ENCODE peak calls at places on chromosome 5, in nine cellular contexts. L, Z, Q, I, X, J, H, Y and B are unnamed samples.

GRCh38 chr5:40441733-40442132 is 238.0 kb upstream of the PTGER4 start:
- DNase-seq in Q (no peak), Z (no peak), I (no peak), X (peak; percentile 37), L (no peak), Y (no peak), J (no peak), H (no peak), B (no peak)

GRCh38 chr5:175247146-175247545 is 196.8 kb downstream of the DRD1 start:
- DNase-seq in X (no peak), I (no peak), J (no peak), Z (no peak), L (no peak), Q (no peak), Y (no peak), H (peak; percentile 4), B (no peak)

GRCh38 chr5:96973561-96974401 is 37.9 kb downstream of the LNPEP start:
- DNase-seq in Y (no peak), L (peak; percentile 18), I (no peak), Z (no peak), Q (no peak), H (no peak), J (no peak), X (no peak), B (no peak)

GRCh38 chr5:335740-336038 is 14.2 kb downstream of the AHRR start:
- DNase-seq in Y (no peak), Z (no peak), I (no peak), L (no peak), X (no peak), H (no peak), Q (no peak), J (no peak), B (no peak)

GRCh38 chr5:124963236-124963929 is 216.9 kb upstream of the ZNF608 start:
- DNase-seq in J (no peak), I (peak; percentile 81), Q (no peak), Z (peak; percentile 64), Y (peak; percentile 89), X (no peak), H (peak; percentile 38), L (no peak), B (peak; percentile 50)

GRCh38 chr5:73989956-73990355 is 364.0 kb downstream of the ARHGEF28 start:
- DNase-seq in L (no peak), Q (no peak), J (no peak), Y (no peak), Z (no peak), H (no peak), X (no peak), I (no peak), B (no peak)

GRCh38 chr5:151295138-151295537 is 8.4 kb downstream of the SLC36A3 start:
- DNase-seq in Y (peak; percentile 20), Q (no peak), X (no peak), L (no peak), H (no peak), I (no peak), J (no peak), Z (peak; percentile 4), B (no peak)

GRCh38 chr5:39569857-39570256 is 145.1 kb upstream of the DAB2 start:
- DNase-seq in J (no peak), Y (no peak), H (no peak), I (no peak), L (no peak), X (no peak), Q (no peak), Z (no peak), B (no peak)

GRCh38 chr5:157371655-157372471 is 88.2 kb upstream of the NIPAL4 start:
- DNase-seq in J (no peak), Q (no peak), Y (peak; percentile 34), I (no peak), L (no peak), X (no peak), Z (peak; percentile 29), H (no peak), B (no peak)

GRCh38 chr5:2044041-2044440 is 161.3 kb upstream of the IRX4 start:
- DNase-seq in J (no peak), L (no peak), H (no peak), I (no peak), Q (no peak), Z (no peak), Y (no peak), X (no peak), B (no peak)

GRCh38 chr5:31054436-31054835 is 139.1 kb upstream of the CDH6 start:
- DNase-seq in L (no peak), Z (no peak), Y (no peak), I (no peak), X (no peak), J (no peak), H (no peak), Q (no peak), B (no peak)

GRCh38 chr5:34806532-34806931 is 32.4 kb upstream of the TTC23L start:
- DNase-seq in I (no peak), H (no peak), L (no peak), X (no peak), Z (no peak), Q (no peak), Y (no peak), J (no peak), B (no peak)

GRCh38 chr5:40381676-40382363 is 297.9 kb upstream of the PTGER4 start:
- DNase-seq in Q (no peak), X (no peak), J (no peak), L (no peak), Z (no peak), H (peak; percentile 76), I (no peak), Y (no peak), B (no peak)

GRCh38 chr5:139470821-139471300 is at the start of gene SMIM33:
- DNase-seq in J (no peak), L (peak; percentile 35), Y (no peak), Q (peak; percentile 64), X (no peak), I (no peak), H (no peak), Z (no peak), B (no peak)

GRCh38 chr5:79181419-79182022 is 54.4 kb upstream of the JMY start:
- DNase-seq in X (no peak), J (no peak), Q (no peak), I (no peak), Z (peak; percentile 61), Y (peak; percentile 53), H (no peak), L (no peak), B (no peak)

GRCh38 chr5:78698218-78698751 is 49.7 kb upstream of the LHFPL2 start:
- DNase-seq in Y (peak; percentile 88), X (no peak), Q (no peak), Z (peak; percentile 88), L (no peak), H (peak; percentile 24), I (peak; percentile 37), J (no peak), B (no peak)

GRCh38 chr5:95076395-95077165 is 208.3 kb downstream of the MCTP1 start:
- DNase-seq in L (no peak), J (no peak), Q (no peak), H (no peak), Z (no peak), X (no peak), I (no peak), Y (no peak), B (no peak)